ENCODE peak calls at places on chromosome 20, in six cellular contexts. M, S, K, J, D and O are unnamed samples.
A peak's percentile ranks its signal among the peaks of the same experiment; 100 is the strongest.

GRCh38 chr20:38049800-38050199 is 16.3 kb downstream of the RPRD1B start:
- DNase-seq in M (no peak), S (no peak), K (no peak), J (peak; percentile 78), D (no peak), O (no peak)

GRCh38 chr20:32332614-32333013 is 25.5 kb upstream of the ASXL1 start:
- DNase-seq in M (no peak), S (no peak), K (no peak), J (peak; percentile 86), D (no peak), O (no peak)

GRCh38 chr20:39986231-39986904 is 702.7 kb downstream of the MAFB start:
- DNase-seq in M (peak; percentile 79), S (no peak), K (no peak), J (peak; percentile 58), D (no peak), O (no peak)

GRCh38 chr20:49161428-49162152 is 26.5 kb downstream of the STAU1 start:
- DNase-seq in M (no peak), S (no peak), K (peak; percentile 54), J (peak; percentile 26), D (no peak), O (no peak)

GRCh38 chr20:57794600-57795346 is 85.0 kb upstream of the PMEPA1 start:
- DNase-seq in M (peak; percentile 54), S (no peak), K (no peak), J (no peak), D (no peak), O (no peak)

GRCh38 chr20:8693709-8694108 is 375.2 kb upstream of the PLCB4 start:
- DNase-seq in M (no peak), S (no peak), K (no peak), J (peak; percentile 85), D (no peak), O (no peak)

GRCh38 chr20:38804682-38805501 is 605 bp upstream of the PPP1R16B start:
- DNase-seq in M (no peak), S (peak; percentile 19), K (peak; percentile 85), J (no peak), D (peak; percentile 83), O (no peak)

GRCh38 chr20:33423141-33423834 is 20.3 kb downstream of the SNTA1 start:
- DNase-seq in M (no peak), S (no peak), K (peak; percentile 37), J (peak; percentile 82), D (no peak), O (no peak)

GRCh38 chr20:12372557-12372956 is 454.9 kb downstream of the BTBD3 start:
- DNase-seq in M (peak; percentile 85), S (no peak), K (no peak), J (no peak), D (no peak), O (no peak)

GRCh38 chr20:9551808-9552550 is 37.6 kb downstream of the LAMP5 start:
- DNase-seq in M (no peak), S (no peak), K (peak; percentile 88), J (no peak), D (no peak), O (no peak)

GRCh38 chr20:62412194-62413024 is 5.3 kb upstream of the CABLES2 start:
- DNase-seq in M (peak; percentile 46), S (no peak), K (no peak), J (no peak), D (no peak), O (no peak)

GRCh38 chr20:49009899-49010631 is 36.0 kb upstream of the CSE1L start:
- DNase-seq in M (no peak), S (no peak), K (no peak), J (no peak), D (no peak), O (no peak)